ENCODE peak calls at places on chromosomes 13 and 19, in four cellular contexts. I, Z, F and V are unnamed samples.

GRCh38 chr13:101875717-101876393 is 423.4 kb downstream of the ITGBL1 start:
- DNase-seq in Z (no peak), I (peak; percentile 55), F (no peak), V (no peak)

GRCh38 chr13:93002071-93002470 is 224.5 kb upstream of the GPC6 start:
- DNase-seq in Z (no peak), F (no peak), I (no peak), V (no peak)

GRCh38 chr19:14517840-14518505 is at the start of gene DNAJB1:
- DNase-seq in Z (peak; percentile 78), I (peak; percentile 64), F (peak; percentile 89), V (peak; percentile 69)

GRCh38 chr13:89899302-89900103 is 1448.0 kb upstream of the MIR17HG start:
- DNase-seq in Z (no peak), F (no peak), I (no peak), V (no peak)

GRCh38 chr19:34186205-34186604 is 13.9 kb downstream of the LSM14A start:
- DNase-seq in F (no peak), Z (no peak), I (no peak), V (no peak)

GRCh38 chr19:15995536-15995935 is 46.7 kb downstream of the OR10H4 start:
- DNase-seq in Z (no peak), F (no peak), I (no peak), V (no peak)

GRCh38 chr13:96086736-96087135 is 3.2 kb upstream of the HS6ST3 start:
- DNase-seq in F (no peak), I (no peak), Z (no peak), V (no peak)

GRCh38 chr13:47117268-47117667 is 220.4 kb upstream of the HTR2A start:
- DNase-seq in I (peak; percentile 89), Z (no peak), F (no peak), V (no peak)

GRCh38 chr19:48784527-48784926 is 26.3 kb downstream of the BCAT2 start:
- DNase-seq in Z (peak; percentile 21), F (peak; percentile 12), I (no peak), V (no peak)

GRCh38 chr13:105159794-105160193 is 1375.7 kb downstream of the EFNB2 start:
- DNase-seq in F (no peak), Z (no peak), I (no peak), V (no peak)

GRCh38 chr13:41648314-41648935 is 191.1 kb downstream of the RGCC start:
- DNase-seq in F (no peak), Z (peak; percentile 91), I (peak; percentile 72), V (no peak)

GRCh38 chr19:3207466-3208242 is 16.8 kb upstream of the CELF5 start:
- DNase-seq in I (no peak), Z (no peak), F (peak; percentile 68), V (no peak)

GRCh38 chr19:33311326-33311682 is 9.0 kb upstream of the CEBPA start:
- DNase-seq in I (no peak), Z (no peak), F (no peak), V (no peak)

GRCh38 chr13:24254151-24254810 is 55.1 kb upstream of the C1QTNF9 start:
- DNase-seq in I (no peak), Z (no peak), F (no peak), V (no peak)

GRCh38 chr13:110592670-110593069 is 22.7 kb upstream of the NAXD start:
- DNase-seq in F (no peak), Z (no peak), I (peak; percentile 81), V (no peak)

GRCh38 chr19:55080121-55080914 is 4.6 kb downstream of the EPS8L1 start:
- DNase-seq in I (peak; percentile 55), Z (peak; percentile 47), F (peak; percentile 97), V (peak; percentile 55)

GRCh38 chr19:11345122-11345752 is 831 bp downstream of the TMEM205 start:
- DNase-seq in F (no peak), I (no peak), Z (peak; percentile 21), V (no peak)

GRCh38 chr13:91212229-91212628 is 135.3 kb upstream of the MIR17HG start:
- DNase-seq in Z (no peak), I (no peak), F (no peak), V (no peak)

GRCh38 chr19:46206176-46206575 is 23.4 kb upstream of the IGFL1 start:
- DNase-seq in F (no peak), I (no peak), Z (no peak), V (peak; percentile 93)

GRCh38 chr19:52778811-52779210 is 7.8 kb downstream of the ZNF600 start:
- DNase-seq in F (no peak), I (peak; percentile 3), Z (no peak), V (no peak)

GRCh38 chr13:97310809-97311436 is 88.8 kb downstream of the MBNL2 start:
- DNase-seq in I (no peak), Z (no peak), F (no peak), V (no peak)

GRCh38 chr19:51259348-51260245 is 8.7 kb downstream of the SIGLECL1 start:
- DNase-seq in I (peak; percentile 22), Z (peak; percentile 44), F (peak; percentile 48), V (no peak)

GRCh38 chr13:73223372-73223781 is 164.6 kb downstream of the KLF5 start:
- DNase-seq in F (no peak), I (no peak), Z (no peak), V (no peak)

GRCh38 chr13:47545630-47546029 is 455.4 kb downstream of the SUCLA2 start:
- DNase-seq in F (no peak), I (no peak), Z (no peak), V (no peak)

GRCh38 chr19:16355293-16356043 is 30.8 kb downstream of the KLF2 start:
- DNase-seq in I (no peak), Z (no peak), F (peak; percentile 84), V (no peak)

DNA sequence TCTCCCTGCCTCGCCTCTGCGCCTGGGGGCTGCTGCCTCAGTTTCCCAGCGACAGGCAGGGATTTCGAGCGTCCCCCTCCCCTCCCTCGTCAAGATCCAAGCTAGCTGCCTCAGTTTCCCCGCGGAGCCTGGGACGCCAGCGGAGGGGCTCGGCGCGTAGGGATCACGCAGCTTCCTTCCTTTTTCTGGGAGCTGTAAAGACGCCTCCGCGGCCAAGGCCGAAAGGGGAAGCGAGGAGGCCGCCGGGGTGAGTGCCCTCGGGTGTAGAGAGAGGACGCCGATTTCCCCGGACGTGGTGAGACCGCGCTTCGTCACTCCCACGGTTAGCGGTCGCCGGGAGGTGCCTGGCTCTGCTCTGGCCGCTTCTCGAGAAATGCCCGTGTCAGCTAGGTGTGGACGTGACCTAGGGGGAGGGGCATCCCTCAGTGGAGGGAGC is 722 bp upstream of the ICAM1 start:
- DNase-seq in F (peak; percentile 72), I (no peak), Z (no peak), V (no peak)
- H3K27ac ChIP-seq in F (peak overlapping the region; percentile 81), I (no peak overlapping the region), Z (peak overlapping the region; percentile 73), V (no peak overlapping the region)

GRCh38 chr19:47471733-47472457 is at the start of gene SLC8A2:
- DNase-seq in Z (peak; percentile 46), F (peak; percentile 99), I (peak; percentile 77), V (peak; percentile 28)
- H3K9me1 ChIP-seq in Z (no peaks in the 10 kb centered on the region), F (no peaks in the 10 kb centered on the region), I (no peaks in the 10 kb centered on the region), V (no peaks in the 10 kb centered on the region)

GRCh38 chr19:18123819-18124218 is 26.2 kb downstream of the MAST3 start:
- DNase-seq in F (no peak), Z (no peak), I (no peak), V (no peak)

GRCh38 chr19:18121166-18121565 is 23.6 kb downstream of the MAST3 start:
- DNase-seq in Z (no peak), I (no peak), F (no peak), V (no peak)

GRCh38 chr19:18120127-18120526 is 22.5 kb downstream of the MAST3 start:
- DNase-seq in F (no peak), Z (no peak), I (no peak), V (no peak)

GRCh38 chr19:18122860-18123795 is 25.6 kb downstream of the MAST3 start:
- DNase-seq in F (no peak), I (no peak), Z (no peak), V (no peak)

GRCh38 chr19:18122424-18122823 is 24.8 kb downstream of the MAST3 start:
- DNase-seq in Z (no peak), I (no peak), F (no peak), V (no peak)
- H3K27ac ChIP-seq in Z (no peak overlapping the region), I (no peak overlapping the region), F (no peak overlapping the region), V (no peak overlapping the region)

DNA sequence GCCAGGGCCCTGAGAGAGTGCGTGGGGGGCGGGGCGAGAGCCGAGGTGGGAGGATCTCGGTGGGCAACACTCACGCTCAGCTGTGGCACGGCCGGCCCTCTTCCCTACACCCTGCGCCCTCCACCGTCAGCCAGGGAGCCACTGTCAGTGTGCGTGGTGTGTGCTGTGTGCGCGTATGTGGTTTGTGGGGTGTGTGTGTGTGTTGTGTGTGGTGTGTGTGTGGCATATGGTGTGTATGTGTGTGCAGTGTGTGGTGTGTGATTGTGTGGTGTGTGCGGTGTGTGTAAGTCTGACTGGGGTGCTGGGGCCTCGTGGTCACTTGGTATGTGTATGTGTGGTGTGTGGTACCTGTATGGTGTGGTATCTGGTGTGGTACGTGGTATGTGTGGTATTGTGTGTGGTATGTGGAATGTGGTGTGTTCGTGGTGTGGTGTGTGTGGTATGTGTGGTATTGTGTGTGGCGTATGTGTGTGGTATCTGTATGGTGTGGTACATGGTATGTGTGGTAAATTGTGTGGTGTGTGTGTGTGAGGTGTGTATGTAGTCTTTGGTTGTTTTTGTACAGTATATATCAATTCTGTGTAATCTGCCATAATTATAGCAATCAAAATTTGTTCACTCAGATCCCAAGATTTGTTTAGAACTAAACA is 5.1 kb downstream of the GRK1 start:
- DNase-seq in I (no peak), Z (no peak), F (no peak), V (no peak)
- H3K9me1 ChIP-seq in I (no peaks in the 10 kb centered on the region), Z (no peaks in the 10 kb centered on the region), F (no peaks in the 10 kb centered on the region), V (no peaks in the 10 kb centered on the region)

DNA sequence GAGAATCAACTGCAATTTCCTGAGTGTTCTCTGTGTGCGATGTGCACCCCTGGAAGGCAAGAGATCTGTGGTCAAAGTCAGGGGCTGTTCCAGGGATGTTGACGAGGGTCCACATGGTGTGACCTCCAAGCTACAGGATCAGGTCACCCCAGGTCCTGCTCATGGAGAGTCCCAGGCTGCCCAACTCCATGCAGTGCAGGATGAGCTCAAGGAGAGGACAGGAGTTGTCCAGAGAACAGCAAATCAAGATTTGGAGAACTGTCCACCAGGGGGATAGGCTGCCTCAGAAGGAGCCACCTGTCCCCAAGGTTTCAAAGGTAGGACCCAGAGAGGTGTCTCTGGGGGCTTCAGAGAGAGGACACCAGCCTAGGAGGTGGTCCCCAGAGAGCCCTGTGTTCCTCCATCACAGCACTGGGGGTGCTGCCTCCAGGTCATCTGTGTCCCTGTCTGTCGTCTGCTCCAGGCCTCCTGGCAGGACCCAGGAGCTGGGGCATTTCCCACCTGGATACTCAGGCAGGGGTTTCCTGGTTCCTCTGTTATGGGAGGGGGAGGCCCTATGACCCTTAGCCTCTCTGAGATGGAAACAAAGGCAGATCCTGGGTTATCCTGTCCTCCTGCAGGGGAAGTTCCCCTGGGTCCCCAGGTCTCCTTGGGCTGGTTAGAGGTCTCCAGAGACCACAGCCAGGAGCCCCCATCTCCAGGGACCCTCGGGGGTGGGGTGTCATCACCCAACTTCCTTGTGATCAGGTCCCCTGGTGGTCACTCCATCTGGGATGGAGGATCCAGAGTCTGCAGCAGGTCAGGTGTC is 2.1 kb upstream of the CEACAM7 start:
- DNase-seq in I (no peak), Z (no peak), F (no peak), V (no peak)
- H3K27ac ChIP-seq in I (no peak overlapping the region), Z (no peak overlapping the region), F (no peak overlapping the region), V (no peak overlapping the region)

GRCh38 chr19:44607917-44608316 is 5.4 kb upstream of the IGSF23 start:
- DNase-seq in Z (no peak), I (no peak), F (no peak), V (no peak)

GRCh38 chr19:44607049-44607448 is 6.3 kb upstream of the IGSF23 start:
- DNase-seq in I (peak; percentile 62), Z (peak; percentile 95), F (no peak), V (no peak)

GRCh38 chr19:44604241-44604640 is 9.1 kb upstream of the IGSF23 start:
- DNase-seq in I (no peak), Z (peak; percentile 54), F (no peak), V (no peak)

GRCh38 chr19:44603201-44603945 is 10.0 kb upstream of the IGSF23 start:
- DNase-seq in F (no peak), I (peak; percentile 99), Z (peak; percentile 98), V (no peak)

GRCh38 chr19:44605547-44605946 is 7.8 kb upstream of the IGSF23 start:
- DNase-seq in Z (no peak), F (no peak), I (no peak), V (no peak)
- H3K9me1 ChIP-seq in Z (no peaks in the 10 kb centered on the region), F (no peaks in the 10 kb centered on the region), I (peaks cover 18% of the 10 kb centered on the region), V (no peaks in the 10 kb centered on the region)